ENCODE peak calls at places on chromosomes 7 and 10, in nine cellular contexts. H is pancreas, P is tibial artery, C is upper lobe of right lung, J is GM23338, T is WERI-Rb-1, B is testis, E is neural progenitor cell, A is suprapubic skin. U is an unnamed sample.

GRCh38 chr10:71571460-71572175 is 148.0 kb downstream of the C10orf105 start:
- DNase-seq in H (no peak), P (no peak), C (peak), J (no peak), T (no peak), B (no peak), E (no peak), A (no peak), U (no peak)

GRCh38 chr7:30135551-30136271 is 925 bp downstream of the MTURN start:
- DNase-seq in H (peak), P (peak), C (peak), J (peak), T (peak), B (peak), E (peak), A (peak), U (peak)

GRCh38 chr7:128459394-128459878 is 3.8 kb downstream of the HILPDA start:
- DNase-seq in H (peak), P (peak), C (no peak), J (peak), T (peak), B (peak), E (peak), A (no peak), U (no peak)

GRCh38 chr7:122219253-122219865 is 75.3 kb upstream of the AASS start:
- DNase-seq in H (no peak), P (no peak), C (no peak), J (peak), T (no peak), B (no peak), E (peak), A (no peak), U (no peak)

GRCh38 chr10:104098360-104098925 is 12.8 kb upstream of the COL17A1 start:
- DNase-seq in H (no peak), P (no peak), C (no peak), J (no peak), T (no peak), B (no peak), E (no peak), A (no peak), U (no peak)

GRCh38 chr10:99982728-99983127 is 27.0 kb downstream of the DNMBP start:
- DNase-seq in H (no peak), P (no peak), C (no peak), J (no peak), T (no peak), B (no peak), E (no peak), A (no peak), U (no peak)

GRCh38 chr7:130352335-130353074 is 7.9 kb downstream of the CPA5 start:
- DNase-seq in H (no peak), P (no peak), C (no peak), J (no peak), T (no peak), B (no peak), E (peak), A (no peak), U (no peak)

GRCh38 chr10:29030855-29031254 is 258.0 kb upstream of the LYZL1 start:
- DNase-seq in H (no peak), P (no peak), C (no peak), J (no peak), T (no peak), B (no peak), E (no peak), A (no peak), U (no peak)

GRCh38 chr7:19463581-19463980 is 245.3 kb downstream of the POLR1F start:
- DNase-seq in H (no peak), P (no peak), C (no peak), J (no peak), T (no peak), B (no peak), E (no peak), A (no peak), U (no peak)

GRCh38 chr7:18941197-18941596 is 176.2 kb downstream of the TWIST1 start:
- DNase-seq in H (no peak), P (no peak), C (no peak), J (no peak), T (no peak), B (no peak), E (no peak), A (no peak), U (no peak)

GRCh38 chr10:32167450-32167849 is 111.2 kb upstream of the KIF5B start:
- DNase-seq in H (no peak), P (no peak), C (no peak), J (no peak), T (no peak), B (no peak), E (peak), A (no peak), U (no peak)

GRCh38 chr10:5079306-5079830 is 14.8 kb upstream of the AKR1C3 start:
- DNase-seq in H (no peak), P (no peak), C (no peak), J (no peak), T (no peak), B (no peak), E (peak), A (no peak), U (no peak)

GRCh38 chr7:104207348-104207730 is 474 bp downstream of the ORC5 start:
- DNase-seq in H (no peak), P (no peak), C (no peak), J (peak), T (no peak), B (peak), E (peak), A (no peak), U (no peak)

GRCh38 chr10:25828475-25828874 is 105.6 kb upstream of the MYO3A start:
- DNase-seq in H (no peak), P (no peak), C (no peak), J (peak), T (no peak), B (no peak), E (no peak), A (no peak), U (no peak)

GRCh38 chr10:74072503-74072902 is 74.6 kb downstream of the VCL start:
- DNase-seq in H (no peak), P (no peak), C (no peak), J (no peak), T (no peak), B (no peak), E (no peak), A (no peak), U (no peak)

GRCh38 chr10:21334891-21335696 is 190.4 kb downstream of the SKIDA1 start:
- DNase-seq in H (no peak), P (peak), C (no peak), J (no peak), T (no peak), B (no peak), E (no peak), A (peak), U (no peak)

GRCh38 chr10:124152139-124152780 is 58.9 kb upstream of the CHST15 start:
- DNase-seq in H (no peak), P (peak), C (no peak), J (no peak), T (no peak), B (no peak), E (no peak), A (peak), U (peak)

GRCh38 chr10:73263948-73264347 is 11.5 kb upstream of the MRPS16 start:
- DNase-seq in H (no peak), P (no peak), C (no peak), J (peak), T (no peak), B (no peak), E (no peak), A (no peak), U (no peak)

GRCh38 chr7:90271753-90272152 is 26.8 kb downstream of the CFAP69 start:
- DNase-seq in H (no peak), P (no peak), C (no peak), J (no peak), T (no peak), B (no peak), E (no peak), A (no peak), U (no peak)

GRCh38 chr7:27640914-27641570 is 21.6 kb downstream of the HIBADH start:
- DNase-seq in H (no peak), P (no peak), C (no peak), J (no peak), T (no peak), B (no peak), E (no peak), A (no peak), U (no peak)

GRCh38 chr10:123462760-123463159 is 203.4 kb upstream of the GPR26 start:
- DNase-seq in H (no peak), P (no peak), C (no peak), J (no peak), T (no peak), B (no peak), E (no peak), A (no peak), U (no peak)

GRCh38 chr10:74903491-74903890 is 77.1 kb downstream of the KAT6B start:
- DNase-seq in H (no peak), P (no peak), C (no peak), J (no peak), T (no peak), B (no peak), E (no peak), A (no peak), U (no peak)

DNA sequence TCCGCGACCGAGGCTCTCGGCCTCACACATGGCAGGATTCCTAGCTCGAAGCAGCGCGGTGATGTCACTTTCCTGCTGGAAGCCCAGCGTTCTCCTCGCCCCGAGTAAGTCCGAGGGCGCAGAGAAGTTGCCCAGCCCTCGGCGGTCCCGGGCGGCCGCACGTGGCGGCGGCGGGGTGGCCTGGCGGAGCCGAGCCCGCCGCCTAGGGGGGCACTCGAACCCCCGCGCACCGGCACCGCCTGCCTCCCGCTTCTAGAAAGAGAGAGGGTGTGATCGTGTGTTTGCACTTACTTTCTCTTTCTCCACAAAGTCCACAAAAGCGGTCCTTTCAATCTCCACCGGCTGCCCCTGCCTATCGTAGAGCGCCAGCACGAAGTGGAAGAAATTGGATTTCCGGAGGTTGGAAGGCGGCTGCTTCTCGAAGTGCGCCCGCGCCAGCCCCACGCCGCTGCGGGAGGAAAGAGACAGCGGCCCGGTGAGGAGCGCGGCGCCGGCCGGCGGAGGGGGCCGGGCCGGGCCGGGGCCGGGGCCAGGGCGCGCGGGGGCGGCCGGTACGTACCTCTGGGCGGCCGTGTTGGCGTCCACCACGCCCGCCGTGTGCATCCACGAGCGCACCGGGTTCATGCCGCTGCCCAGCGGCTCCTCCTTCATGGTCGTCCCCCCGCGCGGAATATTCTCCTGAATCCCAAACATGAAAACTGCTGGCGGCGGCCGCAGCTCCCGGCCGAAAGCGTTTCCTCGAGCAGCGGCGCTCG is 821 bp downstream of the EBF3 start:
- DNase-seq in H (no peak), P (peak), C (no peak), J (peak), T (no peak), B (no peak), E (peak), A (no peak), U (peak)
- H3K4me3 ChIP-seq in H (peak), P (peak), C (peak), J (peak), T (peak), B (peak), E (peak), A (peak), U (peak)

DNA sequence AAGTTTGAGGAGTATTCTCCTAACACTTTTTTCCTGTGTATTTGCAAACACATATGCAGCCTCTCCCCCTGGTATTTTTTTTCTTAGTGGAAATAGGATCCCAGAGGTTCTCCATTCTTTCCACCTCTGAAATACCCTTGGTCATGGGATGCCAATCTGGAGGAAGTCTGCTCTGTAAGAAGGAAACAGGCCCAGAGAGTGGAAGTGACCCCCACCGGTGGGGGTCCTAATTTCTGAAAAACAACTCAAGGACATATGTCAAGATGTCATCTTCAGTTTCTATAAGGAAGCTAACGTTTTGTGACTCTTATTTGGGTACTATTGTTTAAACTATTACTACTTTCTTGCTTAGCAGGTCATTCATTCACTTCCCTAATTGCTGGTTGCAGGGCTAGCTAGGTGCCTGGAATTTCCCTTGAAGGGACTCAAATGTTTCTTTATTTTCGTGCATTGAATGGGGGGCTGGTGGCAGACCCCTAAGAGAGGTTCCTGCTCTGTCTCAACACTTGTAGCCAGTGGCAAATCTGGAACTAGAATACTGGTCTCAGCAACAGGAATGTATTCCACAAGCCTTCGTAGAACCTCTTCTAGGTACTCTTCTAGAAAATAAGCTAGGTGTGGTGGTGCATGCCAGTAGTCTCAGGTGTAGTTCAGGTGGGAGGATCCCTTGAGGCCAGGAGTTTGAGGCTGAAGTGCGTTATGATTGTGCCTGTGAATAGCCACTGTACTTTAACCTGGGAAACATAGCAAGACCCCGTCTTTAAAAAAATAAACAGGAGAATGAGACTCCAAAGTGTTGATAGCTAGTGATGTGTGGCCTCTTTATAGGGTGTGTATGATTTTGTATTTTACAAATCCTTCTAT is 1.8 kb upstream of the ZNF775 start:
- DNase-seq in H (no peak), P (no peak), C (peak), J (no peak), T (no peak), B (no peak), E (peak), A (no peak), U (no peak)
- H3K27ac ChIP-seq in H (peak), P (peak), C (no peak), J (peak), T (peak), B (no peak), E (peak), A (no peak), U (no peak)

DNA sequence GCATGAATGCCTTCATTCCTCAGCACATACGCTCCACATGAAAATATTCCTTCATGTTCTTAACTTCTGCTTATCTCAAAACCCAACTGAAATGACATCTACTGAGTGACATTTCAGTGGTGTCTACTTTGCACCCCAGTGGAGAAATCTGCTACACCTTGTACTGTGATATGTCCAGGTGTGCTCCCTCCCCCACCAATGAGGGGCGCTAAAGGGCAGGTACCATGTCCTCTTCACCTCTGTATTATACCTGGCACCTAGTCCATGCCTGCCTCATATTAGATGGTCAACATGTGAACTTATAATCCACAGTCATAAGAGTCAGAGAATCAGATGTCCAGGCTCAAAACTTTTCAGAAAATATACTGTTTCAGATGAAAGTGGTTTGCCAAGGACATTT is 2.1 kb downstream of the PAXIP1 start:
- DNase-seq in H (peak), P (no peak), C (no peak), J (peak), T (peak), B (no peak), E (no peak), A (no peak), U (no peak)
- TF ChIP-seq CTCF in H (no peak), P (no peak), C (no peak), J (peak), T (peak), B (no peak), E (peak), A (no peak), U (no peak)

GRCh38 chr7:55569797-55570196 is 2.5 kb downstream of the VOPP1 start:
- DNase-seq in H (no peak), P (no peak), C (no peak), J (no peak), T (no peak), B (no peak), E (no peak), A (no peak), U (no peak)

GRCh38 chr7:55568613-55569268 is 3.6 kb downstream of the VOPP1 start:
- DNase-seq in H (no peak), P (no peak), C (no peak), J (no peak), T (no peak), B (no peak), E (no peak), A (no peak), U (no peak)

GRCh38 chr7:55565693-55566092 is 6.6 kb downstream of the VOPP1 start:
- DNase-seq in H (no peak), P (no peak), C (no peak), J (no peak), T (no peak), B (no peak), E (no peak), A (no peak), U (no peak)

GRCh38 chr7:55569269-55569663 is 3.0 kb downstream of the VOPP1 start:
- DNase-seq in H (no peak), P (no peak), C (no peak), J (no peak), T (no peak), B (no peak), E (no peak), A (no peak), U (no peak)

GRCh38 chr7:55567495-55568070 is 4.7 kb downstream of the VOPP1 start:
- DNase-seq in H (no peak), P (no peak), C (no peak), J (no peak), T (no peak), B (no peak), E (no peak), A (no peak), U (no peak)
- H3K4me3 ChIP-seq in H (no peak), P (no peak), C (no peak), J (peak), T (no peak), B (no peak), E (no peak), A (no peak), U (no peak)

U was measured in coronary artery.